ENCODE peak calls at places on chromosomes 5 and 9, in seven cellular contexts. I is aorta, Z is heart left ventricle, J is psoas muscle, L is tibial artery, A is neuronal stem cell, S is adipocyte. H is an unnamed sample. For H3K9me3 and H3K27me3, the result is how much of the 10 kb centered on the place peaks cover.

GRCh38 chr5:95953026-95953425 is 8.6 kb downstream of the ELL2 start:
- DNase-seq in I (no peak), Z (no peak), J (no peak), L (no peak), A (no peak), S (no peak), H (no peak)

GRCh38 chr9:109253241-109253636 is 67.6 kb downstream of the EPB41L4B start:
- DNase-seq in I (no peak), Z (no peak), J (no peak), L (no peak), A (no peak), S (no peak), H (no peak)

GRCh38 chr5:58466939-58467338 is 7.1 kb upstream of the PLK2 start:
- DNase-seq in I (no peak), Z (no peak), J (no peak), L (no peak), A (no peak), S (no peak), H (peak)

GRCh38 chr9:93681316-93682154 is 105.2 kb downstream of the PHF2 start:
- DNase-seq in I (peak), Z (peak), J (no peak), L (peak), A (no peak), S (no peak), H (no peak)

GRCh38 chr5:13325765-13326164 is 618.7 kb downstream of the DNAH5 start:
- DNase-seq in I (no peak), Z (no peak), J (no peak), L (no peak), A (no peak), S (no peak), H (no peak)

GRCh38 chr9:22144226-22144625 is 135.1 kb upstream of the CDKN2B start:
- DNase-seq in I (no peak), Z (no peak), J (no peak), L (no peak), A (no peak), S (no peak), H (no peak)

GRCh38 chr9:36461341-36461740 is 61.3 kb upstream of the RNF38 start:
- DNase-seq in I (no peak), Z (no peak), J (no peak), L (no peak), A (no peak), S (peak), H (no peak)

GRCh38 chr9:128637656-128638055 is 19.0 kb downstream of the DYNC2I2 start:
- DNase-seq in I (no peak), Z (no peak), J (peak), L (no peak), A (no peak), S (no peak), H (peak)

GRCh38 chr9:80028501-80028900 is 456.7 kb downstream of the TLE4 start:
- DNase-seq in I (no peak), Z (no peak), J (no peak), L (no peak), A (no peak), S (peak), H (peak)

DNA sequence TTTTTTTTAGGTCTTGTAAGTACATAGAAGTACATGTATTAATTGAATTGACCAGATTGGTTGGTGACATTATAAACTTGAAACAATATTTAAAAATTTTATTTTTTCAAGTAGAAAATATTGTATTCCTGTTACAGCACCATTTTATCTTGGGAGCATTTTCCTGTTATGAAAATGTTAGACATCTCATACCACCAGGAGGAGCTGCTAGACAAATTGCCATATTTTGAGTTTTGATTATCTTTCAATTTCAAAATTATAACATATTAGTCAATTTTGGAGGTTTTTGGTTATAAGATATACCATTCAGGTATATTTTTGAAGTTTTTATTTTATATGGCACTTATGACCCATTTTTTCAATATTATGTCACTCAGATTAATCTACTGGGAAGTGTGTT is 84.4 kb downstream of the CNTLN start:
- DNase-seq in I (no peak), Z (no peak), J (no peak), L (no peak), A (no peak), S (peak), H (no peak)
- H3K9me3 ChIP-seq in I (under half), Z (under half), J (under half), L (under half), A (under half), S (under half), H (under half)

GRCh38 chr9:130183133-130183762 is 11.0 kb downstream of the NCS1 start:
- DNase-seq in I (peak), Z (no peak), J (no peak), L (peak), A (no peak), S (peak), H (peak)
- H3K4me3 ChIP-seq in I (no peak), Z (no peak), J (no peak), L (peak), A (no peak), S (peak), H (no peak)

GRCh38 chr5:124669300-124669648 is 77.2 kb downstream of the ZNF608 start:
- DNase-seq in I (no peak), Z (no peak), J (no peak), L (no peak), A (no peak), S (no peak), H (no peak)

GRCh38 chr5:124669956-124670671 is 76.3 kb downstream of the ZNF608 start:
- DNase-seq in I (no peak), Z (no peak), J (no peak), L (no peak), A (no peak), S (no peak), H (peak)

GRCh38 chr5:124668353-124669299 is 77.8 kb downstream of the ZNF608 start:
- DNase-seq in I (no peak), Z (no peak), J (no peak), L (no peak), A (no peak), S (no peak), H (no peak)

GRCh38 chr5:124675921-124676846 is 70.3 kb downstream of the ZNF608 start:
- DNase-seq in I (no peak), Z (no peak), J (no peak), L (no peak), A (no peak), S (no peak), H (peak)

GRCh38 chr5:124670672-124671592 is 75.5 kb downstream of the ZNF608 start:
- DNase-seq in I (no peak), Z (no peak), J (no peak), L (no peak), A (no peak), S (no peak), H (no peak)
- H3K27me3 ChIP-seq in I (under half), Z (under half), J (under half), L (under half), A (under half), S (under half), H (under half)

GRCh38 chr5:88860501-88860900 is 22.5 kb downstream of the MEF2C start:
- DNase-seq in I (no peak), Z (no peak), J (no peak), L (no peak), A (no peak), S (peak), H (peak)
- H3K9me3 ChIP-seq in I (under half), Z (under half), J (under half), L (under half), A (under half), S (under half), H (under half)

DNA sequence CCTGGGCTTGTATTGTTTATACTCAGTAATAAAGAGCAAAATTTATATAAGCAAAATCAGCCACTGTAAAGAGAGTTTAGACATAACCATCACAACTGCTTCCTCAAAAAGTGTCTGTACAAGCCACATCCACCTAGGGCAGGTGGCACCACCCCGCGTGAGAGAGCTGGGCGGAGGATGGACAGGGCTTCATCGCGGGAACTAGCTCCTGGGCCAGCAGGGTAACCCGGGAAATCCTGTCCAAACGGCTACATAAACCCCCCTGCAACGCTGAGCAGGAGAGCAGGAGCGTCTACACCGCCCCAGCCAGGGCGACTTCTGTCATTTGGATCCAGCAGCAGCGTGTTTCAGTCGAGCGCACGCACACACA is 1.3 kb downstream of the SLC6A3 start:
- DNase-seq in I (peak), Z (no peak), J (no peak), L (peak), A (no peak), S (no peak), H (no peak)
- H3K4me3 ChIP-seq in I (no peak), Z (no peak), J (no peak), L (no peak), A (no peak), S (no peak), H (no peak)

DNA sequence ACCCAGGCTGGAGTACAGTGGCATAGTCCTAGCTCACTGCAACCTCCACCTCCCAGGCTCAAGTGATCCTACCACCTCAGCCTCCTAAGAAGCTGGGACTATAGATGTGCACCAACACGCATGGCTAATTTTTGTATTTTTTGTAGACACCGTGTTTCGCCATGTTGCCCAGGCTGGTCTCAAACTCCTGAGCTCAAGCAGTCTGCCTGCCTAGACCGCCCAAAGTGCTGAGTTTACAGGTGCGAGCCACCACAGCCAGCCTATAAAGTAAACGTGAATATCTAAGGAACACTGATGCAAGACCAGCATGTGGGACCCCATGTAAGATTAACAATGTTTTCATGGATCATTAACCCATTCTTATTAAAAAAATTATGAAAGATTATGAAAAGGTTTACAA is 15.9 kb downstream of the ANXA2R start:
- DNase-seq in I (no peak), Z (no peak), J (no peak), L (no peak), A (no peak), S (no peak), H (no peak)
- H3K27me3 ChIP-seq in I (under half), Z (under half), J (under half), L (under half), A (under half), S (under half), H (under half)

GRCh38 chr5:179131321-179131835 is 71.2 kb downstream of the ZNF354C start:
- DNase-seq in I (peak), Z (no peak), J (no peak), L (no peak), A (no peak), S (no peak), H (no peak)

GRCh38 chr5:179131886-179132585 is 71.9 kb downstream of the ZNF354C start:
- DNase-seq in I (peak), Z (no peak), J (no peak), L (no peak), A (no peak), S (no peak), H (no peak)

GRCh38 chr5:179128976-179129375 is 68.8 kb downstream of the ZNF354C start:
- DNase-seq in I (peak), Z (no peak), J (no peak), L (peak), A (no peak), S (no peak), H (no peak)

GRCh38 chr5:179129607-179130071 is 69.5 kb downstream of the ZNF354C start:
- DNase-seq in I (peak), Z (no peak), J (no peak), L (peak), A (no peak), S (no peak), H (no peak)

GRCh38 chr5:179130101-179130681 is 70.0 kb downstream of the ZNF354C start:
- DNase-seq in I (peak), Z (no peak), J (no peak), L (peak), A (no peak), S (no peak), H (no peak)
- H3K9me3 ChIP-seq in I (under half), Z (under half), J (under half), L (under half), A (under half), S (under half), H (under half)

GRCh38 chr5:147508711-147509040 is 1.2 kb downstream of the DPYSL3 start:
- DNase-seq in I (no peak), Z (no peak), J (no peak), L (no peak), A (no peak), S (peak), H (no peak)

GRCh38 chr5:147510885-147511284 is 1.0 kb upstream of the DPYSL3 start:
- DNase-seq in I (no peak), Z (no peak), J (no peak), L (no peak), A (no peak), S (no peak), H (no peak)

GRCh38 chr5:147507480-147508126 is 2.3 kb downstream of the DPYSL3 start:
- DNase-seq in I (no peak), Z (no peak), J (no peak), L (no peak), A (no peak), S (peak), H (peak)

GRCh38 chr5:147509710-147510651 is at the start of gene DPYSL3:
- DNase-seq in I (peak), Z (peak), J (peak), L (peak), A (peak), S (peak), H (peak)

GRCh38 chr5:147509041-147509709 is 693 bp downstream of the DPYSL3 start:
- DNase-seq in I (peak), Z (peak), J (peak), L (peak), A (peak), S (peak), H (peak)
- H3K4me3 ChIP-seq in I (peak), Z (peak), J (peak), L (peak), A (peak), S (peak), H (peak)

DNA sequence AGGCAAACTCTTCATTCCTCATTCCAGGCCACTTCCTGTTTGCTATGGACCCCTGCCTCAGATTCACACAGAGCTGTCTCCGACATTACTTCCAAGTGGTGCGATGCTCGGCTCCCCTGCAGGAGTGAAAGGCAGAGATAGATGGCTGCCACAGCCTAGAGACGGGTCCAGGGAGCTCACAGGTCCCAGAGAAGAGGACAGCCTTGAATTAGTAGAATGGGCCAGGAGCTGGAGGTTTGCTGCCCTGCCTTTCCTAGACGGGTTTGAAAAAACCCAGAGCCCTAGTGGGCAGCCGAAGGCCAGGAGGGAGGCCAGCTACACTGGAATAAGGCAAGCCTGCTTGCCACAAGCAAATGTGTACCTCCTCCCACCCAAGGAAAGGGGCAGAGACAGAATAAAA is 1.8 kb downstream of the ANKRD34B start:
- DNase-seq in I (no peak), Z (no peak), J (no peak), L (no peak), A (no peak), S (no peak), H (no peak)
- H3K27me3 ChIP-seq in I (under half), Z (half or more), J (under half), L (under half), A (under half), S (half or more), H (under half)

H was measured in MG63.